ENCODE peak calls at places on chromosomes 16 and 17, in six cellular contexts. One of them, this sample, is unnamed.

GRCh38 chr17:17739388-17740066 is 58.3 kb downstream of the RAI1 start:
- DNase-seq in stimulated activated naive B cell treated with anti-CD40 and anti-IgM and Interleukin-4, amounts not matched to agents 10 μg/mL and 1 μg/mL and 100 μg/mL, for 72 hours: no peak
- DNase-seq in PC-3: peak
- DNase-seq in fibroblast of mammary gland: peak
- DNase-seq in heart right ventricle: no peak
- DNase-seq in esophagus squamous epithelium: no peak
- DNase-seq in this sample: peak

GRCh38 chr16:269061-269796 is 6.5 kb downstream of the RGS11 start:
- DNase-seq in stimulated activated naive B cell treated with anti-CD40 and anti-IgM and Interleukin-4, amounts not matched to agents 10 μg/mL and 1 μg/mL and 100 μg/mL, for 72 hours: no peak
- DNase-seq in PC-3: no peak
- DNase-seq in fibroblast of mammary gland: no peak
- DNase-seq in heart right ventricle: no peak
- DNase-seq in esophagus squamous epithelium: no peak
- DNase-seq in this sample: no peak

GRCh38 chr16:1046271-1046955 is 26.1 kb upstream of the SSTR5 start:
- DNase-seq in stimulated activated naive B cell treated with anti-CD40 and anti-IgM and Interleukin-4, amounts not matched to agents 10 μg/mL and 1 μg/mL and 100 μg/mL, for 72 hours: no peak
- DNase-seq in PC-3: no peak
- DNase-seq in fibroblast of mammary gland: no peak
- DNase-seq in heart right ventricle: no peak
- DNase-seq in esophagus squamous epithelium: no peak
- DNase-seq in this sample: no peak

GRCh38 chr17:19738757-19739156 is 9.3 kb downstream of the ALDH3A1 start:
- DNase-seq in stimulated activated naive B cell treated with anti-CD40 and anti-IgM and Interleukin-4, amounts not matched to agents 10 μg/mL and 1 μg/mL and 100 μg/mL, for 72 hours: no peak
- DNase-seq in PC-3: no peak
- DNase-seq in fibroblast of mammary gland: no peak
- DNase-seq in heart right ventricle: no peak
- DNase-seq in esophagus squamous epithelium: no peak
- DNase-seq in this sample: no peak

GRCh38 chr16:55508941-55509920 is at the start of gene LPCAT2:
- DNase-seq in stimulated activated naive B cell treated with anti-CD40 and anti-IgM and Interleukin-4, amounts not matched to agents 10 μg/mL and 1 μg/mL and 100 μg/mL, for 72 hours: peak
- DNase-seq in PC-3: peak
- DNase-seq in fibroblast of mammary gland: peak
- DNase-seq in heart right ventricle: peak
- DNase-seq in esophagus squamous epithelium: no peak
- DNase-seq in this sample: peak

GRCh38 chr16:10663744-10664143 is 31.0 kb downstream of the TEKT5 start:
- DNase-seq in stimulated activated naive B cell treated with anti-CD40 and anti-IgM and Interleukin-4, amounts not matched to agents 10 μg/mL and 1 μg/mL and 100 μg/mL, for 72 hours: no peak
- DNase-seq in PC-3: no peak
- DNase-seq in fibroblast of mammary gland: no peak
- DNase-seq in heart right ventricle: no peak
- DNase-seq in esophagus squamous epithelium: no peak
- DNase-seq in this sample: no peak

GRCh38 chr16:84520778-84521770 is 16.6 kb upstream of the MEAK7 start:
- DNase-seq in stimulated activated naive B cell treated with anti-CD40 and anti-IgM and Interleukin-4, amounts not matched to agents 10 μg/mL and 1 μg/mL and 100 μg/mL, for 72 hours: no peak
- DNase-seq in PC-3: peak
- DNase-seq in fibroblast of mammary gland: peak
- DNase-seq in heart right ventricle: no peak
- DNase-seq in esophagus squamous epithelium: no peak
- DNase-seq in this sample: no peak

GRCh38 chr17:4003131-4003500 is 38.9 kb upstream of the ATP2A3 start:
- DNase-seq in stimulated activated naive B cell treated with anti-CD40 and anti-IgM and Interleukin-4, amounts not matched to agents 10 μg/mL and 1 μg/mL and 100 μg/mL, for 72 hours: no peak
- DNase-seq in PC-3: no peak
- DNase-seq in fibroblast of mammary gland: no peak
- DNase-seq in heart right ventricle: no peak
- DNase-seq in esophagus squamous epithelium: no peak
- DNase-seq in this sample: no peak

GRCh38 chr17:65697661-65698060 is 136.2 kb upstream of the AXIN2 start:
- DNase-seq in stimulated activated naive B cell treated with anti-CD40 and anti-IgM and Interleukin-4, amounts not matched to agents 10 μg/mL and 1 μg/mL and 100 μg/mL, for 72 hours: no peak
- DNase-seq in PC-3: peak
- DNase-seq in fibroblast of mammary gland: no peak
- DNase-seq in heart right ventricle: no peak
- DNase-seq in esophagus squamous epithelium: no peak
- DNase-seq in this sample: peak

GRCh38 chr16:75458029-75458428 is 6.5 kb downstream of the TMEM170A start:
- DNase-seq in stimulated activated naive B cell treated with anti-CD40 and anti-IgM and Interleukin-4, amounts not matched to agents 10 μg/mL and 1 μg/mL and 100 μg/mL, for 72 hours: no peak
- DNase-seq in PC-3: no peak
- DNase-seq in fibroblast of mammary gland: no peak
- DNase-seq in heart right ventricle: no peak
- DNase-seq in esophagus squamous epithelium: no peak
- DNase-seq in this sample: no peak